ENCODE peak calls at places on chromosomes 2 and 18, in ten cellular contexts. One of them, this sample, is unnamed. For H3K9me3, the result is how much of the 10 kb centered on the place peaks cover.

GRCh38 chr2:111227716-111228141 is 107.0 kb downstream of the BCL2L11 start:
- DNase-seq in PC-3: peak
- DNase-seq in transverse colon: no peak
- DNase-seq in heart left ventricle: no peak
- DNase-seq in effector memory CD4-positive, alpha-beta T cell: no peak
- DNase-seq in RWPE2: no peak
- DNase-seq in H1: no peak
- DNase-seq in SJSA1: peak
- DNase-seq in fibroblast of lung: peak
- DNase-seq in esophagus squamous epithelium: no peak
- DNase-seq in this sample: no peak

GRCh38 chr2:190126758-190127157 is 64.2 kb upstream of the MSTN start:
- DNase-seq in PC-3: no peak
- DNase-seq in transverse colon: no peak
- DNase-seq in heart left ventricle: no peak
- DNase-seq in effector memory CD4-positive, alpha-beta T cell: no peak
- DNase-seq in RWPE2: no peak
- DNase-seq in H1: no peak
- DNase-seq in SJSA1: no peak
- DNase-seq in fibroblast of lung: peak
- DNase-seq in esophagus squamous epithelium: no peak
- DNase-seq in this sample: no peak

GRCh38 chr2:158034198-158034831 is 67.4 kb upstream of the UPP2 start:
- DNase-seq in PC-3: peak
- DNase-seq in transverse colon: peak
- DNase-seq in heart left ventricle: no peak
- DNase-seq in effector memory CD4-positive, alpha-beta T cell: no peak
- DNase-seq in RWPE2: no peak
- DNase-seq in H1: no peak
- DNase-seq in SJSA1: peak
- DNase-seq in fibroblast of lung: peak
- DNase-seq in esophagus squamous epithelium: no peak
- DNase-seq in this sample: no peak

GRCh38 chr2:237732070-237732469 is 66.5 kb upstream of the RBM44 start:
- DNase-seq in PC-3: no peak
- DNase-seq in transverse colon: no peak
- DNase-seq in heart left ventricle: no peak
- DNase-seq in effector memory CD4-positive, alpha-beta T cell: no peak
- DNase-seq in RWPE2: no peak
- DNase-seq in H1: peak
- DNase-seq in SJSA1: no peak
- DNase-seq in fibroblast of lung: no peak
- DNase-seq in esophagus squamous epithelium: no peak
- DNase-seq in this sample: no peak

GRCh38 chr18:62710417-62710816 is 4.9 kb upstream of the PHLPP1 start:
- DNase-seq in PC-3: peak
- DNase-seq in transverse colon: no peak
- DNase-seq in heart left ventricle: no peak
- DNase-seq in effector memory CD4-positive, alpha-beta T cell: no peak
- DNase-seq in RWPE2: no peak
- DNase-seq in H1: no peak
- DNase-seq in SJSA1: no peak
- DNase-seq in fibroblast of lung: no peak
- DNase-seq in esophagus squamous epithelium: no peak
- DNase-seq in this sample: no peak

GRCh38 chr2:96874099-96874831 is 4.4 kb upstream of the SEMA4C start:
- DNase-seq in PC-3: no peak
- DNase-seq in transverse colon: no peak
- DNase-seq in heart left ventricle: no peak
- DNase-seq in effector memory CD4-positive, alpha-beta T cell: no peak
- DNase-seq in RWPE2: no peak
- DNase-seq in H1: no peak
- DNase-seq in SJSA1: no peak
- DNase-seq in fibroblast of lung: no peak
- DNase-seq in esophagus squamous epithelium: no peak
- DNase-seq in this sample: no peak

GRCh38 chr2:184336688-184337087 is 261.6 kb upstream of the ZNF804A start:
- DNase-seq in PC-3: peak
- DNase-seq in transverse colon: no peak
- DNase-seq in heart left ventricle: no peak
- DNase-seq in effector memory CD4-positive, alpha-beta T cell: no peak
- DNase-seq in RWPE2: no peak
- DNase-seq in H1: no peak
- DNase-seq in SJSA1: no peak
- DNase-seq in fibroblast of lung: peak
- DNase-seq in esophagus squamous epithelium: no peak
- DNase-seq in this sample: no peak

GRCh38 chr2:231663458-231664290 is 44.7 kb upstream of the PTMA start:
- DNase-seq in PC-3: no peak
- DNase-seq in transverse colon: no peak
- DNase-seq in heart left ventricle: no peak
- DNase-seq in effector memory CD4-positive, alpha-beta T cell: no peak
- DNase-seq in RWPE2: no peak
- DNase-seq in H1: peak
- DNase-seq in SJSA1: no peak
- DNase-seq in fibroblast of lung: no peak
- DNase-seq in esophagus squamous epithelium: no peak
- DNase-seq in this sample: peak

GRCh38 chr18:6414723-6415362 is at the start of gene L3MBTL4:
- DNase-seq in PC-3: peak
- DNase-seq in transverse colon: peak
- DNase-seq in heart left ventricle: no peak
- DNase-seq in effector memory CD4-positive, alpha-beta T cell: no peak
- DNase-seq in RWPE2: no peak
- DNase-seq in H1: peak
- DNase-seq in SJSA1: peak
- DNase-seq in fibroblast of lung: no peak
- DNase-seq in esophagus squamous epithelium: no peak
- DNase-seq in this sample: peak

GRCh38 chr2:157444643-157445040 is 753 bp upstream of the CYTIP start:
- DNase-seq in PC-3: no peak
- DNase-seq in transverse colon: no peak
- DNase-seq in heart left ventricle: no peak
- DNase-seq in effector memory CD4-positive, alpha-beta T cell: no peak
- DNase-seq in RWPE2: no peak
- DNase-seq in H1: no peak
- DNase-seq in SJSA1: no peak
- DNase-seq in fibroblast of lung: no peak
- DNase-seq in esophagus squamous epithelium: no peak
- DNase-seq in this sample: no peak

GRCh38 chr2:14492920-14493503 is 139.5 kb upstream of the LRATD1 start:
- DNase-seq in PC-3: peak
- DNase-seq in transverse colon: no peak
- DNase-seq in heart left ventricle: no peak
- DNase-seq in effector memory CD4-positive, alpha-beta T cell: no peak
- DNase-seq in RWPE2: no peak
- DNase-seq in H1: no peak
- DNase-seq in SJSA1: no peak
- DNase-seq in fibroblast of lung: peak
- DNase-seq in esophagus squamous epithelium: no peak
- DNase-seq in this sample: no peak

GRCh38 chr2:210663574-210663973 is 107.2 kb downstream of the CPS1 start:
- DNase-seq in PC-3: peak
- DNase-seq in transverse colon: no peak
- DNase-seq in heart left ventricle: no peak
- DNase-seq in effector memory CD4-positive, alpha-beta T cell: no peak
- DNase-seq in RWPE2: no peak
- DNase-seq in H1: no peak
- DNase-seq in SJSA1: no peak
- DNase-seq in fibroblast of lung: peak
- DNase-seq in esophagus squamous epithelium: no peak
- DNase-seq in this sample: no peak

GRCh38 chr2:210660751-210661150 is 104.4 kb downstream of the CPS1 start:
- DNase-seq in PC-3: no peak
- DNase-seq in transverse colon: no peak
- DNase-seq in heart left ventricle: no peak
- DNase-seq in effector memory CD4-positive, alpha-beta T cell: no peak
- DNase-seq in RWPE2: no peak
- DNase-seq in H1: no peak
- DNase-seq in SJSA1: no peak
- DNase-seq in fibroblast of lung: no peak
- DNase-seq in esophagus squamous epithelium: no peak
- DNase-seq in this sample: no peak

GRCh38 chr2:210667726-210668125 is 111.3 kb downstream of the CPS1 start:
- DNase-seq in PC-3: no peak
- DNase-seq in transverse colon: no peak
- DNase-seq in heart left ventricle: no peak
- DNase-seq in effector memory CD4-positive, alpha-beta T cell: no peak
- DNase-seq in RWPE2: no peak
- DNase-seq in H1: no peak
- DNase-seq in SJSA1: no peak
- DNase-seq in fibroblast of lung: no peak
- DNase-seq in esophagus squamous epithelium: no peak
- DNase-seq in this sample: no peak

GRCh38 chr2:210662557-210662956 is 106.2 kb downstream of the CPS1 start:
- DNase-seq in PC-3: no peak
- DNase-seq in transverse colon: no peak
- DNase-seq in heart left ventricle: no peak
- DNase-seq in effector memory CD4-positive, alpha-beta T cell: no peak
- DNase-seq in RWPE2: no peak
- DNase-seq in H1: no peak
- DNase-seq in SJSA1: no peak
- DNase-seq in fibroblast of lung: no peak
- DNase-seq in esophagus squamous epithelium: no peak
- DNase-seq in this sample: peak
- H3K9me3 ChIP-seq in PC-3: under half
- H3K9me3 ChIP-seq in transverse colon: under half
- H3K9me3 ChIP-seq in heart left ventricle: under half
- H3K9me3 ChIP-seq in effector memory CD4-positive, alpha-beta T cell: under half
- H3K9me3 ChIP-seq in RWPE2: under half
- H3K9me3 ChIP-seq in H1: under half
- H3K9me3 ChIP-seq in SJSA1: under half
- H3K9me3 ChIP-seq in fibroblast of lung: under half
- H3K9me3 ChIP-seq in esophagus squamous epithelium: under half
- H3K9me3 ChIP-seq in this sample: under half

DNA sequence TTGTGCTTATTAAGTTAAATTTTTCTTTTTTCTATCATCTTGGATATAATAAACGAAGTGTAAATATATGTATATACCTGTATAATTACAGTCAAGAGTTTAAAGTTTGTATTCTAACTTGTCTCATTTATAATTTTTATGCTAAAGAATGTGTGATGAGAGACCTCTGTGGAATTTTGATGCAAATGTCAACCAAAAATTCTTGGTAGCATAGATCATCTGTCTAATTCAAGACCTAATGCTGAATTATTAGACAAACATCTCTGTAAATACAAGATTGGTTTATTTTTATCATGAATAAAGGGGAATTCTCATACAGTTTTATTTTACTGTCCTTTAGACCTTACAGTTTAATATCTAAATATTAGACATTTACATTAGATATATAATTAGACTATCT is 149.2 kb upstream of the VWC2L start:
- DNase-seq in PC-3: peak
- DNase-seq in transverse colon: no peak
- DNase-seq in heart left ventricle: no peak
- DNase-seq in effector memory CD4-positive, alpha-beta T cell: no peak
- DNase-seq in RWPE2: no peak
- DNase-seq in H1: no peak
- DNase-seq in SJSA1: no peak
- DNase-seq in fibroblast of lung: no peak
- DNase-seq in esophagus squamous epithelium: no peak
- DNase-seq in this sample: no peak
- H3K4me3 ChIP-seq in PC-3: no peak
- H3K4me3 ChIP-seq in transverse colon: no peak
- H3K4me3 ChIP-seq in heart left ventricle: no peak
- H3K4me3 ChIP-seq in effector memory CD4-positive, alpha-beta T cell: no peak
- H3K4me3 ChIP-seq in RWPE2: no peak
- H3K4me3 ChIP-seq in H1: no peak
- H3K4me3 ChIP-seq in SJSA1: no peak
- H3K4me3 ChIP-seq in fibroblast of lung: no peak
- H3K4me3 ChIP-seq in esophagus squamous epithelium: no peak
- H3K4me3 ChIP-seq in this sample: no peak

GRCh38 chr2:120287183-120288015 is 34.7 kb downstream of the RALB start:
- DNase-seq in PC-3: peak
- DNase-seq in transverse colon: no peak
- DNase-seq in heart left ventricle: no peak
- DNase-seq in effector memory CD4-positive, alpha-beta T cell: no peak
- DNase-seq in RWPE2: no peak
- DNase-seq in H1: no peak
- DNase-seq in SJSA1: peak
- DNase-seq in fibroblast of lung: peak
- DNase-seq in esophagus squamous epithelium: no peak
- DNase-seq in this sample: no peak
- H3K27ac ChIP-seq in PC-3: peak
- H3K27ac ChIP-seq in transverse colon: no peak
- H3K27ac ChIP-seq in heart left ventricle: no peak
- H3K27ac ChIP-seq in effector memory CD4-positive, alpha-beta T cell: no peak
- H3K27ac ChIP-seq in RWPE2: peak
- H3K27ac ChIP-seq in H1: no peak
- H3K27ac ChIP-seq in SJSA1: peak
- H3K27ac ChIP-seq in fibroblast of lung: peak
- H3K27ac ChIP-seq in esophagus squamous epithelium: peak
- H3K27ac ChIP-seq in this sample: peak

DNA sequence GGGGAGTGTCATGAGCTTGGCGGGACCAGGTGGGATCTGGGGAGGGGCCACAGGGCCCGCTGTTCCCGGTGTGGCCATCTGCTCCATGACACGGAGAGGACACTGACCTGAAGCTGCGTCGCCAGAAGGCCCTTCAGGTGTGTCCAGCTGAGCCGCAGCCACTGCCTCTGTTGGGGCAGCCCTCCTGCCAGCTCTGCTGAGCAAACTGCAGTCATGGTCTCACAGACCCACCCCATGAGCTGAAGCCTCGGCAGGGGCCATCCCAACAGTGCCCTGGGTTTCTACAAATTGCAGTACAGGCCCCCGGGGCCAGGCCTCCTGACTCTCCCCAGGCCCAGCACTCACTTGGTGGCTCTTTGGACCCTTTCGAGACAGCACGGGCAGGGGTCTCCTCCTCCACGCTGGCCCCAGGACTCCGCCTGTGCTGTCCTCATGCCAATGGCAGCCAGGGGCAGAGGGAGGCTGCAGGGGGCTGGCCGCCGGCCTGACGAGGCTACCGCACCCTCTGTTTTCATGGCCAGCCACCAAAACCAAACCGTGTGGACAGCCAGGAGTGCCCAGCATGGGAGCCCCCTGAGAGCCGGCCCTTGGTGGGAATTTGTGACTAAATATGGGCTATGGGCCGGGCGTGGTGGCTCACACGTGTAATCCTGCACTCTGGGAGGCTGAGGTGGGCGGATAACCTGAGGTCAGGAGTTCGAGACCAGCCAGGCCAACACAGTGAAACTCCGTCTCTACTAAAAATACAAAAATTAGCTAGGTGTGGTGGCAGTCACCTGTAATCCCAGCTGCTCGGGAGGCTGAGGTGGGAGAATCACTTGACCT is 175.2 kb upstream of the SALL3 start:
- DNase-seq in PC-3: no peak
- DNase-seq in transverse colon: no peak
- DNase-seq in heart left ventricle: no peak
- DNase-seq in effector memory CD4-positive, alpha-beta T cell: no peak
- DNase-seq in RWPE2: no peak
- DNase-seq in H1: no peak
- DNase-seq in SJSA1: no peak
- DNase-seq in fibroblast of lung: no peak
- DNase-seq in esophagus squamous epithelium: no peak
- DNase-seq in this sample: no peak
- H3K9me3 ChIP-seq in PC-3: under half
- H3K9me3 ChIP-seq in transverse colon: under half
- H3K9me3 ChIP-seq in heart left ventricle: under half
- H3K9me3 ChIP-seq in effector memory CD4-positive, alpha-beta T cell: under half
- H3K9me3 ChIP-seq in RWPE2: under half
- H3K9me3 ChIP-seq in H1: under half
- H3K9me3 ChIP-seq in SJSA1: under half
- H3K9me3 ChIP-seq in fibroblast of lung: under half
- H3K9me3 ChIP-seq in esophagus squamous epithelium: under half
- H3K9me3 ChIP-seq in this sample: under half